ENCODE peak calls at places on chromosomes 5 and 9, in four cellular contexts. X is HCT116, Z is HepG2, N is K562. J is an unnamed sample.

GRCh38 chr9:129497064-129497836 is 123.7 kb downstream of the C9orf50 start:
- DNase-seq in X (no peak), Z (no peak), N (peak), J (no peak)

GRCh38 chr9:123997665-123998277 is 13.8 kb upstream of the LHX2 start:
- DNase-seq in N (no peak), X (no peak), Z (no peak), J (no peak)

GRCh38 chr9:68507796-68508145 is 32.9 kb downstream of the TMEM252 start:
- DNase-seq in X (no peak), Z (no peak), N (no peak), J (no peak)

GRCh38 chr9:71936066-71936465 is 24.6 kb downstream of the C9orf85 start:
- DNase-seq in Z (no peak), N (no peak), X (no peak), J (no peak)

GRCh38 chr9:16180546-16180945 is 627.7 kb downstream of the CCDC171 start:
- DNase-seq in N (no peak), Z (no peak), X (no peak), J (no peak)

GRCh38 chr5:121968910-121969607 is 7.3 kb downstream of the SRFBP1 start:
- DNase-seq in N (no peak), Z (no peak), X (peak), J (peak)

GRCh38 chr9:136231478-136232297 is 13.9 kb downstream of the QSOX2 start:
- DNase-seq in N (peak), Z (no peak), X (no peak), J (no peak)

GRCh38 chr9:109497193-109498165 is 628 bp downstream of the PTPN3 start:
- DNase-seq in X (no peak), Z (no peak), N (no peak), J (peak)

GRCh38 chr5:35785601-35786085 is 71.0 kb upstream of the IL7R start:
- DNase-seq in X (no peak), Z (no peak), N (no peak), J (no peak)

GRCh38 chr9:77939149-77939668 is 92.4 kb downstream of the GNAQ start:
- DNase-seq in Z (no peak), N (no peak), X (no peak), J (no peak)

GRCh38 chr5:174533771-174534221 is 190.6 kb upstream of the MSX2 start:
- DNase-seq in Z (no peak), X (peak), N (no peak), J (no peak)

GRCh38 chr5:13403351-13403750 is 541.1 kb downstream of the DNAH5 start:
- DNase-seq in N (no peak), Z (no peak), X (no peak), J (no peak)

GRCh38 chr5:21709766-21710165 is 1143.4 kb downstream of the CDH12 start:
- DNase-seq in X (no peak), Z (no peak), N (no peak), J (no peak)

GRCh38 chr5:105101597-105101996 is 1539.0 kb upstream of the NUDT12 start:
- DNase-seq in N (no peak), X (no peak), Z (no peak), J (peak)

GRCh38 chr9:136434580-136435169 is 5.0 kb downstream of the INPP5E start:
- DNase-seq in X (no peak), N (no peak), Z (no peak), J (no peak)

GRCh38 chr5:181173420-181174342 is 26.3 kb downstream of the OR2V2 start:
- DNase-seq in X (peak), Z (peak), N (peak), J (peak)

GRCh38 chr5:125140855-125141254 is 394.4 kb upstream of the ZNF608 start:
- DNase-seq in Z (peak), X (no peak), N (no peak), J (no peak)

GRCh38 chr5:135016926-135017325 is 17.1 kb downstream of the PITX1 start:
- DNase-seq in N (no peak), X (no peak), Z (no peak), J (no peak)

GRCh38 chr5:10849278-10849677 is 88.2 kb upstream of the DAP start:
- DNase-seq in Z (no peak), X (no peak), N (no peak), J (no peak)

GRCh38 chr9:71767421-71768321 is 642 bp downstream of the CEMIP2 start:
- DNase-seq in N (no peak), X (no peak), Z (no peak), J (no peak)

GRCh38 chr9:110029422-110029814 is 178.5 kb downstream of the C9orf152 start:
- DNase-seq in X (no peak), Z (peak), N (no peak), J (no peak)

GRCh38 chr9:33185858-33186257 is 18.7 kb upstream of the B4GALT1 start:
- DNase-seq in N (no peak), Z (no peak), X (no peak), J (no peak)

GRCh38 chr5:170333161-170333909 is 35.8 kb upstream of the LCP2 start:
- DNase-seq in X (no peak), N (no peak), Z (no peak), J (no peak)

GRCh38 chr5:118611332-118611945 is 376.9 kb downstream of the DTWD2 start:
- DNase-seq in Z (peak), N (peak), X (peak), J (peak)

DNA sequence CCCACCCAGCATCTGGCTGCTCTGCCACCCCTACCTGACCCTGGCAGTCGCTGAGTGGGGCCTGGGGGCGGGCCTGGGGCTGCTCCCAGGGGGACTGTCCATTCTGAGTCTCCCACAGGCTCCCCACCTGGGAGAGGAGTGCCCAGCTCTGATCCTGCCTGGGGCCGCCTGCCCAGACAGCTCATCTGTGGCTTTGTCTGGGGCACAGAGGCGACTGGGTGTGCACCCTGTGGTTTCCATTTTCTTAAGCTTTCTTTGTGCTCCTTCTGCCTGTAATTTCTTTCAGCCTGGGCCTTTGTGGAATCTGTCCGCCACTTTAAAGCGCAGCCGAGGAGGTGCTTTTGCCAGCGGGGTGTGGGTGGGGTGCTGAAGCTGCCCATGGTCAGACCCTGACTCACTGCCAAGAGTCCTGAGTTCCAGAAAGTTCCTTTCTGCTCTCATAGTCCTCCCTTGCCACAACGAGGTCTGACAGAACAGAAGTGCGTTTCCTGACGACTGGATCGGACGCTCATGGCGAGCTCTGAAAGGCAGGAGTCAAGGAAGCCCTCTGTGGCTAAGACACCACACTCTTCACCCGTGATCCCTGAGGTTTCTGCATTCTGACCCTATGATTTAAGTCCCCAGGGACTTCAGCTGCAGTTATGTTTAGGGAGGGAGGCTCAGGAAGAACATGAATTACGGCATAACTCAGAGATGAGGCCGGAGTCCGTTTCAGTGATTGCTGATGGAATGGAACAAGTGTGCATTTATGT is 225.0 kb downstream of the FANCC start:
- DNase-seq in N (no peak), X (peak), Z (no peak), J (no peak)
- TF ChIP-seq JUND in N (no peak), X (peak), Z (no peak), J (no peak)

GRCh38 chr5:164959761-164960160 is 1454.3 kb downstream of the MAT2B start:
- DNase-seq in N (no peak), X (no peak), Z (no peak), J (no peak)
- TF ChIP-seq JUND in N (no peak), X (no peak), Z (no peak), J (no peak)

DNA sequence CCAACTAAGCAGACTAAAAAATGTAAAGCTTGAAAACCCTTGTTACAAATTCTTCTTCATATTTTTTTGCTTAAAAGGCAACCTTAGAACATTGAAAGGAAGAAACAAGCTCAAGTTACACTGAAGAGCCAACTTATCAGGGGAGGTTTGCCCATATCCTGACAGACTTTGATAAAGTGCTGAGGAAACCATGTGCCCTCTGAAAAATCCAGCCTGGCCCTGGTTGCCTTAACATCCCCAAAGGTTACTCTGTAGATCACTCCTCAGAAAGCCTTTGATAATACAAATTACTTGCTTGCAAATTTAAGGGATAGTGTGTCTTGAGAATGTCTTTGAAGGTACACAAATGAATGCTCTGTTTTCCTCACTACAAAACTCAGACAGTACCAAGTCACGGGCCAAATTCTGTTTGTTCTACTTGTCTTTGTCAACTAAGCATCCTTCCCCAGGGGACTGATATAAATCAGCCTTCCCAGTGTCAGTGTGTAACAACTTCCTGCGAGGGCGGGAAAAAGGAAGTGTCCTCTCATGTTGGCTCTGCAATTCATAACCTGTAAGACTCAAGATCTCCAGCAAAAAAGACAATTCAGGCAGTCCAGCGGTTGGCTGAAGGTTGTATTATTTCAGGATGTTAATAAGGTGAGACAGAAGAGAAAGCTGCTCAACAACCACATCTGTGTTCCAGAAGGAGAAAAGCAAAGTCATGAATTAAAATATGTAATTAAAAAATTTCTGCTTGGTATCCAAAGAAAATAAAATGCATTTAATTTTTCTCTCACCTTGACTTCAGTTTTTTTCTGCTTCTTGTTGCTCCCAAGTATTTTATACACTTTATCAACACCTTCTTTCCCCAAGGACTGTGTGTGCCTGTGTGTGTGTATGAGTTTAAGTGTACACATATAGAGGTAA is 199.9 kb downstream of the PIK3R1 start:
- DNase-seq in X (no peak), Z (no peak), N (no peak), J (no peak)
- TF ChIP-seq JUND in X (no peak), Z (no peak), N (peak), J (no peak)

DNA sequence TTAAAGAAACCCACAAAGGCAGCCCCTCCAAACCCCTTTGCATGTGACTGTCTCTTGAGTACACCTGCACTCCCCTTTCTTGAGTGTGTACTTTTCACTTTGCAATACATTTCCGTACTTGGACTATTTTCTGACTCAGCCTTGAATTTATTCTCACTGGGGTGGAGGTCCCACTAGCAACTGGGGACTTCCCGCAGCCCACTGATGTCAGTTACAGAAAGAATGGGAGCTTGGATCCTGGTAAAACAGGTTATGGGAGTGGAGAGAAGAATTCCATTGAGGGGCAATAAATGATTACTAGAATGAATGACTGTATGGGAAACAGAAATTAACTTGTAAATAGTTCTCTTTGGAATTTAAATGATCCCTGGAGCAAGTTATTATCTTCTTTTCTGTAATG is 58.2 kb upstream of the SPATA31C2 start:
- DNase-seq in X (no peak), Z (no peak), N (no peak), J (no peak)
- TF ChIP-seq JUND in X (no peak), Z (no peak), N (no peak), J (no peak)

DNA sequence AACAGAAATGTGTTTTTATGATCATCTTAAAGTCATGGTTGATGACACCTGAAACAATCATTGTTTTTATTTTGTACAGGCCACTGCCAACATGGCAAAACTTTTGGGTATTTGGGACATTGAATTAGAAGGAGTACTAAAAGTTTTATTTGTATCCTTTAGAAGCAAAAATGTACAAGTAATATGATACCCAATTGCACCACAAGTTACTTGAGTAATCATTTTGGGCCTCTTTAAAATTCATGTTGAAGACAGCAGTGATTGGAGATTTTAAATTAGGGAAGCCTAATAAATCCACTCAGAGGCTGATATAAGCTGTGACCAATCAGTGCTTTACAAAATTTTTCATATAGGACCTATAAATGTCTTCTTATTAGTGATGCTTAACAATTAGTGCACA is 212.9 kb downstream of the MARCHF11 start:
- DNase-seq in N (no peak), Z (no peak), X (no peak), J (no peak)
- TF ChIP-seq JUND in N (no peak), Z (no peak), X (no peak), J (no peak)

GRCh38 chr5:129509363-129509762 is 49.3 kb downstream of the ADAMTS19 start:
- DNase-seq in N (no peak), X (no peak), Z (no peak), J (no peak)

GRCh38 chr5:129511291-129511690 is 51.2 kb downstream of the ADAMTS19 start:
- DNase-seq in Z (no peak), N (no peak), X (no peak), J (no peak)

GRCh38 chr5:129506950-129507349 is 46.9 kb downstream of the ADAMTS19 start:
- DNase-seq in N (no peak), X (no peak), Z (no peak), J (no peak)

GRCh38 chr5:129507527-129507926 is 47.4 kb downstream of the ADAMTS19 start:
- DNase-seq in Z (no peak), N (no peak), X (no peak), J (no peak)

GRCh38 chr5:129506092-129506491 is 46.0 kb downstream of the ADAMTS19 start:
- DNase-seq in N (no peak), Z (no peak), X (no peak), J (no peak)
- TF ChIP-seq JUND in N (no peak), Z (no peak), X (no peak), J (no peak)

GRCh38 chr5:32108167-32108566 is 66.0 kb downstream of the GOLPH3 start:
- DNase-seq in X (no peak), N (no peak), Z (no peak), J (no peak)
- TF ChIP-seq JUND in X (no peak), N (no peak), Z (no peak), J (no peak)

GRCh38 chr9:84138543-84138942 is 157.9 kb downstream of the RMI1 start:
- DNase-seq in Z (no peak), N (no peak), X (no peak), J (no peak)

GRCh38 chr9:84139296-84140100 is 158.9 kb downstream of the RMI1 start:
- DNase-seq in N (no peak), X (no peak), Z (no peak), J (peak)

GRCh38 chr9:84145031-84145430 is 164.4 kb downstream of the RMI1 start:
- DNase-seq in N (no peak), Z (no peak), X (no peak), J (no peak)

GRCh38 chr9:84140535-84141101 is 160.0 kb downstream of the RMI1 start:
- DNase-seq in N (no peak), Z (no peak), X (no peak), J (no peak)

GRCh38 chr9:84141762-84142370 is 161.3 kb downstream of the RMI1 start:
- DNase-seq in X (no peak), Z (no peak), N (no peak), J (no peak)
- TF ChIP-seq JUND in X (no peak), Z (no peak), N (no peak), J (no peak)

GRCh38 chr5:160504906-160505305 is 83.3 kb downstream of the PTTG1 start:
- DNase-seq in N (no peak), X (no peak), Z (no peak), J (no peak)

GRCh38 chr5:160511280-160511929 is 89.8 kb downstream of the PTTG1 start:
- DNase-seq in Z (no peak), N (no peak), X (no peak), J (no peak)

GRCh38 chr5:160507181-160507811 is 85.6 kb downstream of the PTTG1 start:
- DNase-seq in N (no peak), Z (no peak), X (no peak), J (no peak)

GRCh38 chr5:160506006-160507004 is 84.7 kb downstream of the PTTG1 start:
- DNase-seq in N (no peak), Z (no peak), X (no peak), J (no peak)

GRCh38 chr5:160508780-160509361 is 87.2 kb downstream of the PTTG1 start:
- DNase-seq in N (peak), Z (peak), X (peak), J (peak)
- TF ChIP-seq JUND in N (no peak), Z (no peak), X (no peak), J (no peak)

GRCh38 chr5:168579987-168580508 is 880 bp upstream of the PANK3 start:
- DNase-seq in Z (no peak), N (no peak), X (no peak), J (no peak)
- TF ChIP-seq JUND in Z (no peak), N (peak), X (no peak), J (no peak)

J was measured in T47D.